ENCODE peak calls at places on chromosomes 11 and 22, in nine cellular contexts. One of them, this sample, is unnamed.

GRCh38 chr11:110907629-110908028 is 195.4 kb upstream of the ARHGAP20 start:
- DNase-seq in epithelial cell of esophagus: peak; percentile 77
- DNase-seq in PC-3: peak; percentile 87
- DNase-seq in lung: peak; percentile 44
- DNase-seq in HFF-Myc: peak; percentile 84
- DNase-seq in endodermal cell: no peak
- DNase-seq in fibroblast of lung: peak; percentile 99
- DNase-seq in adrenal gland: peak; percentile 44
- DNase-seq in BE2C: no peak
- DNase-seq in this sample: no peak

GRCh38 chr11:19447150-19447566 is 206.4 kb upstream of the E2F8 start:
- DNase-seq in BE2C: no peak
- DNase-seq in epithelial cell of esophagus: peak; percentile 22
- DNase-seq in lung: no peak
- DNase-seq in PC-3: peak; percentile 78
- DNase-seq in fibroblast of lung: peak; percentile 68
- DNase-seq in endodermal cell: no peak
- DNase-seq in adrenal gland: no peak
- DNase-seq in HFF-Myc: no peak
- DNase-seq in this sample: no peak

GRCh38 chr11:91513734-91514133 is 710.9 kb upstream of the FAT3 start:
- DNase-seq in HFF-Myc: no peak
- DNase-seq in endodermal cell: no peak
- DNase-seq in fibroblast of lung: no peak
- DNase-seq in PC-3: peak; percentile 55
- DNase-seq in adrenal gland: no peak
- DNase-seq in lung: no peak
- DNase-seq in BE2C: no peak
- DNase-seq in epithelial cell of esophagus: no peak
- DNase-seq in this sample: no peak

GRCh38 chr11:46272816-46273427 is 4.5 kb upstream of the CREB3L1 start:
- DNase-seq in fibroblast of lung: peak; percentile 83
- DNase-seq in epithelial cell of esophagus: peak; percentile 56
- DNase-seq in adrenal gland: peak; percentile 74
- DNase-seq in PC-3: peak; percentile 56
- DNase-seq in lung: peak; percentile 62
- DNase-seq in HFF-Myc: no peak
- DNase-seq in endodermal cell: no peak
- DNase-seq in BE2C: no peak
- DNase-seq in this sample: peak; percentile 45

GRCh38 chr11:47408598-47409439 is 429 bp downstream of the SLC39A13 start:
- DNase-seq in epithelial cell of esophagus: peak; percentile 92
- DNase-seq in HFF-Myc: peak; percentile 59
- DNase-seq in lung: no peak
- DNase-seq in adrenal gland: peak; percentile 81
- DNase-seq in fibroblast of lung: peak; percentile 85
- DNase-seq in BE2C: peak; percentile 67
- DNase-seq in PC-3: peak; percentile 72
- DNase-seq in endodermal cell: peak; percentile 79
- DNase-seq in this sample: no peak

GRCh38 chr11:47225552-47226137 is 10.9 kb downstream of the DDB2 start:
- DNase-seq in HFF-Myc: no peak
- DNase-seq in lung: no peak
- DNase-seq in adrenal gland: no peak
- DNase-seq in BE2C: no peak
- DNase-seq in fibroblast of lung: no peak
- DNase-seq in PC-3: no peak
- DNase-seq in endodermal cell: no peak
- DNase-seq in epithelial cell of esophagus: no peak
- DNase-seq in this sample: no peak

GRCh38 chr22:39666926-39667325 is 96.4 kb downstream of the CACNA1I start:
- DNase-seq in PC-3: no peak
- DNase-seq in HFF-Myc: no peak
- DNase-seq in BE2C: no peak
- DNase-seq in fibroblast of lung: no peak
- DNase-seq in epithelial cell of esophagus: no peak
- DNase-seq in adrenal gland: no peak
- DNase-seq in endodermal cell: peak; percentile 78
- DNase-seq in lung: no peak
- DNase-seq in this sample: no peak

GRCh38 chr11:132717824-132718223 is 814.5 kb downstream of the OPCML start:
- DNase-seq in fibroblast of lung: no peak
- DNase-seq in HFF-Myc: no peak
- DNase-seq in endodermal cell: no peak
- DNase-seq in PC-3: no peak
- DNase-seq in adrenal gland: no peak
- DNase-seq in epithelial cell of esophagus: no peak
- DNase-seq in lung: no peak
- DNase-seq in BE2C: no peak
- DNase-seq in this sample: no peak

GRCh38 chr11:17024924-17025323 is 10.7 kb upstream of the PLEKHA7 start:
- DNase-seq in endodermal cell: no peak
- DNase-seq in adrenal gland: no peak
- DNase-seq in epithelial cell of esophagus: no peak
- DNase-seq in BE2C: no peak
- DNase-seq in lung: no peak
- DNase-seq in PC-3: no peak
- DNase-seq in HFF-Myc: no peak
- DNase-seq in fibroblast of lung: no peak
- DNase-seq in this sample: no peak

GRCh38 chr11:20351151-20351550 is 12.4 kb upstream of the HTATIP2 start:
- DNase-seq in endodermal cell: no peak
- DNase-seq in lung: no peak
- DNase-seq in BE2C: no peak
- DNase-seq in fibroblast of lung: no peak
- DNase-seq in HFF-Myc: no peak
- DNase-seq in adrenal gland: no peak
- DNase-seq in epithelial cell of esophagus: peak; percentile 84
- DNase-seq in PC-3: no peak
- DNase-seq in this sample: no peak

GRCh38 chr11:12556788-12557384 is 117.3 kb upstream of the TEAD1 start:
- DNase-seq in HFF-Myc: peak; percentile 97
- DNase-seq in BE2C: no peak
- DNase-seq in fibroblast of lung: peak; percentile 98
- DNase-seq in epithelial cell of esophagus: peak; percentile 65
- DNase-seq in adrenal gland: peak; percentile 90
- DNase-seq in endodermal cell: peak; percentile 88
- DNase-seq in lung: peak; percentile 75
- DNase-seq in PC-3: peak; percentile 63
- DNase-seq in this sample: peak; percentile 59

GRCh38 chr11:46695345-46696211 is 4.8 kb downstream of the ARHGAP1 start:
- DNase-seq in adrenal gland: peak; percentile 73
- DNase-seq in HFF-Myc: no peak
- DNase-seq in BE2C: no peak
- DNase-seq in PC-3: no peak
- DNase-seq in lung: no peak
- DNase-seq in fibroblast of lung: no peak
- DNase-seq in epithelial cell of esophagus: no peak
- DNase-seq in endodermal cell: no peak
- DNase-seq in this sample: no peak

GRCh38 chr11:32451808-32452207 is 16.5 kb upstream of the WT1 start:
- DNase-seq in endodermal cell: no peak
- DNase-seq in fibroblast of lung: no peak
- DNase-seq in PC-3: no peak
- DNase-seq in HFF-Myc: no peak
- DNase-seq in adrenal gland: peak; percentile 28
- DNase-seq in epithelial cell of esophagus: no peak
- DNase-seq in BE2C: no peak
- DNase-seq in lung: no peak
- DNase-seq in this sample: no peak

GRCh38 chr11:100328626-100329340 is 358.3 kb upstream of the ARHGAP42 start:
- DNase-seq in fibroblast of lung: peak; percentile 2
- DNase-seq in PC-3: peak; percentile 7
- DNase-seq in endodermal cell: peak; percentile 51
- DNase-seq in adrenal gland: no peak
- DNase-seq in HFF-Myc: no peak
- DNase-seq in BE2C: no peak
- DNase-seq in epithelial cell of esophagus: peak; percentile 97
- DNase-seq in lung: no peak
- DNase-seq in this sample: no peak

GRCh38 chr11:4180441-4181183 is 86.0 kb downstream of the RRM1 start:
- DNase-seq in epithelial cell of esophagus: no peak
- DNase-seq in fibroblast of lung: no peak
- DNase-seq in lung: no peak
- DNase-seq in PC-3: no peak
- DNase-seq in adrenal gland: no peak
- DNase-seq in endodermal cell: peak; percentile 35
- DNase-seq in HFF-Myc: no peak
- DNase-seq in BE2C: no peak
- DNase-seq in this sample: no peak

GRCh38 chr11:66845143-66845875 is 2.1 kb downstream of the RCE1 start:
- DNase-seq in fibroblast of lung: no peak
- DNase-seq in epithelial cell of esophagus: no peak
- DNase-seq in BE2C: no peak
- DNase-seq in lung: no peak
- DNase-seq in PC-3: no peak
- DNase-seq in endodermal cell: no peak
- DNase-seq in HFF-Myc: no peak
- DNase-seq in adrenal gland: peak; percentile 28
- DNase-seq in this sample: no peak

GRCh38 chr11:77966338-77966737 is 28.1 kb downstream of the INTS4 start:
- DNase-seq in endodermal cell: no peak
- DNase-seq in PC-3: no peak
- DNase-seq in BE2C: no peak
- DNase-seq in fibroblast of lung: no peak
- DNase-seq in lung: no peak
- DNase-seq in HFF-Myc: no peak
- DNase-seq in adrenal gland: no peak
- DNase-seq in epithelial cell of esophagus: no peak
- DNase-seq in this sample: no peak

GRCh38 chr11:131606936-131607335 is 236.5 kb downstream of the NTM start:
- DNase-seq in endodermal cell: no peak
- DNase-seq in BE2C: no peak
- DNase-seq in epithelial cell of esophagus: no peak
- DNase-seq in fibroblast of lung: no peak
- DNase-seq in adrenal gland: no peak
- DNase-seq in lung: no peak
- DNase-seq in HFF-Myc: no peak
- DNase-seq in PC-3: no peak
- DNase-seq in this sample: no peak
- H3K4me3 ChIP-seq in endodermal cell: no peak overlapping the region
- H3K4me3 ChIP-seq in BE2C: no peak overlapping the region
- H3K4me3 ChIP-seq in epithelial cell of esophagus: no peak overlapping the region
- H3K4me3 ChIP-seq in fibroblast of lung: no peak overlapping the region
- H3K4me3 ChIP-seq in adrenal gland: no peak overlapping the region
- H3K4me3 ChIP-seq in lung: no peak overlapping the region
- H3K4me3 ChIP-seq in HFF-Myc: no peak overlapping the region
- H3K4me3 ChIP-seq in PC-3: no peak overlapping the region
- H3K4me3 ChIP-seq in this sample: no peak overlapping the region

DNA sequence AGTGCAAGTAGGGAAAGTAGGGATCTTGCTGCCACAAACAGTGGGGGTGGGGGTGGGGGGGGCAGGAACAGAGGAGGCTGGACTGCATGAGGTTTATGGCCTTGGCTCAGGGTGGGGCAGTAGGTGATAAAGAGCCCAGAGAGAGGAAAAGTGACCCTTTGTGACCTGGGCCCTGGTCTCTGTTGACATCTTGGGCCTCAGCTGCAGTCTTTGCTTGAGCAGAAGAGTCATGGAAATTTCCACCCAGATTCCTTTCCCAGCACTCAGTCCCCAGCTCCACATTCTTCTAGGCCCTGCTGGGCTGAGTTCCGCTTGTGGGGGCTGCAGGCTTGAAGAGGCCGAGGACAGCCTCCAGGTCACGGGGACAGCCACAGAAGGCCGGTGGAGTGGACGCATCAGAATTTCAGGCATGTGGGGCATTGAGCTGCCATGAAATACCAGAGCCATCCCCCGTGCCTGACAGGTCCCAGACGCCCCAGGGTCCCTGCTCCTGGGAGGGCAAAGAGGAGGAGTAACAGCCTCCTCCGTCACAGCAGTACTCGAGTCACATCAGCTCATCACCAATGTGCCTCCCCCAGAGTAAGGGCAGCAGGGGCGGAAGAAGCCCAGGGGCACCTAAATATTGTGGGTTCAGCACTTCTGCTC is 9.7 kb upstream of the MALAT1 start:
- DNase-seq in lung: no peak
- DNase-seq in fibroblast of lung: peak; percentile 91
- DNase-seq in BE2C: no peak
- DNase-seq in HFF-Myc: no peak
- DNase-seq in PC-3: no peak
- DNase-seq in adrenal gland: peak; percentile 92
- DNase-seq in endodermal cell: peak; percentile 94
- DNase-seq in epithelial cell of esophagus: no peak
- DNase-seq in this sample: no peak
- H3K4me3 ChIP-seq in lung: no peak overlapping the region
- H3K4me3 ChIP-seq in fibroblast of lung: no peak overlapping the region
- H3K4me3 ChIP-seq in BE2C: no peak overlapping the region
- H3K4me3 ChIP-seq in HFF-Myc: no peak overlapping the region
- H3K4me3 ChIP-seq in PC-3: no peak overlapping the region
- H3K4me3 ChIP-seq in adrenal gland: no peak overlapping the region
- H3K4me3 ChIP-seq in endodermal cell: peak overlapping the region; percentile 28
- H3K4me3 ChIP-seq in epithelial cell of esophagus: no peak overlapping the region
- H3K4me3 ChIP-seq in this sample: no peak overlapping the region

DNA sequence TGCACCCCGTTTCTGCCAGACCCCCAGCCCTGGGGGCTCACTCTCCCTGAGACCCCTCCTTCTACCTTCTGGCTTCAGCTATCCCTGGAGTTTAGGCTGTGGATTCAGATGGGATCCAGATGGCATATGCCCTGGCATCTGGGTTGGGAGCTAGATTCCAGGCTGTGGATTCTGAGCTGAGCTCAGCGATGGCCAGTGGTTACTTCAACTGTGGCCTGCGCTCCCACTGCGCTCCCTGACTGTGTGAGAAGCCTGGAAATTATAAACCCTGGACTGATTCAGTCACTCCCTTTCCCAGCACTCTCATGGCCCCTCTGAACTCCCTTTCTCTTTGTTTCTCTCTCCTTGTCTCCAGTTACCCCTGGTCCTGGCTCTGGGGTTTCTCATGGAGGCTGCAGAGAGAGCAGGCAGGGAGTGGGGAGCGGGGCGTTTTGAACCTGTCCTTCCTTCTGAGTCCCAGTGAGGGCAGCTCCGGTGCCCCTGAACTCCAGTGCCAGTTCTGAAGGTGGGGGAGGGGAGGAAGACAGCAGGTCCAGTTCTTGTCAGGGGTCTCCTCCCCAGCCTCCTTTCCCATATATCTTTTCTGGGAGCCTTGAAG is 4.8 kb downstream of the ARHGEF17 start:
- DNase-seq in PC-3: no peak
- DNase-seq in adrenal gland: no peak
- DNase-seq in BE2C: no peak
- DNase-seq in lung: no peak
- DNase-seq in HFF-Myc: no peak
- DNase-seq in epithelial cell of esophagus: no peak
- DNase-seq in endodermal cell: no peak
- DNase-seq in fibroblast of lung: peak; percentile 50
- DNase-seq in this sample: no peak
- H3K4me3 ChIP-seq in PC-3: no peak overlapping the region
- H3K4me3 ChIP-seq in adrenal gland: no peak overlapping the region
- H3K4me3 ChIP-seq in BE2C: no peak overlapping the region
- H3K4me3 ChIP-seq in lung: peak overlapping the region; percentile 12
- H3K4me3 ChIP-seq in HFF-Myc: peak overlapping the region; percentile 56
- H3K4me3 ChIP-seq in epithelial cell of esophagus: no peak overlapping the region
- H3K4me3 ChIP-seq in endodermal cell: peak overlapping the region; percentile 70
- H3K4me3 ChIP-seq in fibroblast of lung: peak overlapping the region; percentile 83
- H3K4me3 ChIP-seq in this sample: peak overlapping the region; percentile 84

DNA sequence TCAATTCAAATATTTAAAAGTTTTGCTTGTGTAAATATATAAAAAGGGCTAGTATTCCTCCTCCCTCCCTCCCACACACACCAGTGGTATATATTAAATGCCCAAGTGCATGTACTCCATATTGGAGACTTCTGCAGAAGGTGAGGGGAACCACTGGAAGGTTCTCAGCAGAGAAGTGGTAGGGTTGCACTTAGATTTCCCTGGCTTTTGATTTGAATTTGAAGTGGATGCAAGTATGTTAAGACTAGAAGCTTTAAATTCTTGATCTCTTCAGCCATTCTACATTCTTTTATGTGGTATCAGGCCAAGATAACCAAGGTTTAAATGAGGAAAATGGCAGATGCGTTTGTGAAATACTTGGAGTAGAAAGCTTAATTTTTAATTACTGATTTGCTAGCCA is 43.1 kb downstream of the CEP57 start:
- DNase-seq in HFF-Myc: no peak
- DNase-seq in adrenal gland: no peak
- DNase-seq in BE2C: no peak
- DNase-seq in fibroblast of lung: no peak
- DNase-seq in epithelial cell of esophagus: no peak
- DNase-seq in PC-3: no peak
- DNase-seq in lung: no peak
- DNase-seq in endodermal cell: no peak
- DNase-seq in this sample: no peak
- H3K4me3 ChIP-seq in HFF-Myc: no peak overlapping the region
- H3K4me3 ChIP-seq in adrenal gland: no peak overlapping the region
- H3K4me3 ChIP-seq in BE2C: no peak overlapping the region
- H3K4me3 ChIP-seq in fibroblast of lung: no peak overlapping the region
- H3K4me3 ChIP-seq in epithelial cell of esophagus: no peak overlapping the region
- H3K4me3 ChIP-seq in PC-3: no peak overlapping the region
- H3K4me3 ChIP-seq in lung: no peak overlapping the region
- H3K4me3 ChIP-seq in endodermal cell: no peak overlapping the region
- H3K4me3 ChIP-seq in this sample: no peak overlapping the region